ENCODE peak calls at places on chromosomes 5 and 9, in eight cellular contexts. One of them, this sample, is unnamed.

GRCh38 chr9:35517136-35517535 is 27.2 kb downstream of the RUSC2 start:
- DNase-seq in cardiac fibroblast: peak
- DNase-seq in heart left ventricle: no peak
- DNase-seq in islet precursor cell: peak
- DNase-seq in NCI-H2081: no peak
- DNase-seq in GM12865: no peak
- DNase-seq in non-pigmented ciliary epithelial cell: no peak
- DNase-seq in EL: peak
- DNase-seq in this sample: no peak

GRCh38 chr5:178231736-178232123 is 872 bp downstream of the PHYKPL start:
- DNase-seq in islet precursor cell: no peak
- DNase-seq in heart left ventricle: no peak
- DNase-seq in non-pigmented ciliary epithelial cell: no peak
- DNase-seq in GM12865: no peak
- DNase-seq in NCI-H2081: peak
- DNase-seq in EL: no peak
- DNase-seq in cardiac fibroblast: no peak
- DNase-seq in this sample: no peak

GRCh38 chr9:126927419-126927818 is 12.8 kb downstream of the RALGPS1 start:
- DNase-seq in heart left ventricle: no peak
- DNase-seq in cardiac fibroblast: no peak
- DNase-seq in NCI-H2081: no peak
- DNase-seq in GM12865: no peak
- DNase-seq in EL: no peak
- DNase-seq in islet precursor cell: no peak
- DNase-seq in non-pigmented ciliary epithelial cell: no peak
- DNase-seq in this sample: no peak

GRCh38 chr5:151896041-151896691 is 28.5 kb downstream of the GLRA1 start:
- DNase-seq in cardiac fibroblast: peak
- DNase-seq in NCI-H2081: no peak
- DNase-seq in heart left ventricle: no peak
- DNase-seq in non-pigmented ciliary epithelial cell: peak
- DNase-seq in GM12865: no peak
- DNase-seq in islet precursor cell: peak
- DNase-seq in EL: peak
- DNase-seq in this sample: peak

GRCh38 chr5:80255425-80255751 is 460 bp downstream of the SERINC5 start:
- DNase-seq in EL: peak
- DNase-seq in cardiac fibroblast: peak
- DNase-seq in non-pigmented ciliary epithelial cell: no peak
- DNase-seq in GM12865: peak
- DNase-seq in heart left ventricle: peak
- DNase-seq in NCI-H2081: peak
- DNase-seq in islet precursor cell: peak
- DNase-seq in this sample: no peak

GRCh38 chr9:97980918-97981827 is 2.0 kb upstream of the ANP32B start:
- DNase-seq in islet precursor cell: peak
- DNase-seq in GM12865: no peak
- DNase-seq in cardiac fibroblast: no peak
- DNase-seq in non-pigmented ciliary epithelial cell: no peak
- DNase-seq in NCI-H2081: no peak
- DNase-seq in heart left ventricle: peak
- DNase-seq in EL: no peak
- DNase-seq in this sample: no peak

GRCh38 chr9:87280421-87280820 is 217.2 kb upstream of the DAPK1 start:
- DNase-seq in NCI-H2081: no peak
- DNase-seq in EL: peak
- DNase-seq in islet precursor cell: no peak
- DNase-seq in non-pigmented ciliary epithelial cell: peak
- DNase-seq in cardiac fibroblast: peak
- DNase-seq in heart left ventricle: no peak
- DNase-seq in GM12865: no peak
- DNase-seq in this sample: peak

GRCh38 chr5:67623078-67623477 is 426.5 kb upstream of the CD180 start:
- DNase-seq in EL: no peak
- DNase-seq in NCI-H2081: no peak
- DNase-seq in non-pigmented ciliary epithelial cell: no peak
- DNase-seq in islet precursor cell: no peak
- DNase-seq in GM12865: no peak
- DNase-seq in cardiac fibroblast: no peak
- DNase-seq in heart left ventricle: no peak
- DNase-seq in this sample: no peak

GRCh38 chr5:10828241-10828640 is 67.2 kb upstream of the DAP start:
- DNase-seq in cardiac fibroblast: no peak
- DNase-seq in non-pigmented ciliary epithelial cell: no peak
- DNase-seq in heart left ventricle: no peak
- DNase-seq in NCI-H2081: no peak
- DNase-seq in islet precursor cell: no peak
- DNase-seq in GM12865: no peak
- DNase-seq in EL: peak
- DNase-seq in this sample: peak